ENCODE peak calls at places on chromosomes 1 and 21, in six cellular contexts. One of them, this sample, is unnamed. For H3K4me1, the result is how much of the 10 kb centered on the place peaks cover.

GRCh38 chr1:32536764-32537163 is 2.5 kb upstream of the ZBTB8A start:
- DNase-seq in fibroblast of lung: no peak
- DNase-seq in Panc1: no peak
- DNase-seq in hepatocyte: no peak
- DNase-seq in IMR-90: no peak
- DNase-seq in prostate gland: no peak
- DNase-seq in this sample: no peak

GRCh38 chr1:111747282-111747734 is 8.1 kb upstream of the INKA2 start:
- DNase-seq in fibroblast of lung: peak
- DNase-seq in Panc1: no peak
- DNase-seq in hepatocyte: peak
- DNase-seq in IMR-90: peak
- DNase-seq in prostate gland: peak
- DNase-seq in this sample: peak

GRCh38 chr21:37564924-37565529 is 198.5 kb downstream of the DYRK1A start:
- DNase-seq in fibroblast of lung: peak
- DNase-seq in Panc1: no peak
- DNase-seq in hepatocyte: peak
- DNase-seq in IMR-90: peak
- DNase-seq in prostate gland: no peak
- DNase-seq in this sample: peak

GRCh38 chr1:204714861-204715511 is 29.4 kb upstream of the LRRN2 start:
- DNase-seq in fibroblast of lung: no peak
- DNase-seq in Panc1: no peak
- DNase-seq in hepatocyte: no peak
- DNase-seq in IMR-90: no peak
- DNase-seq in prostate gland: no peak
- DNase-seq in this sample: peak

GRCh38 chr1:152654110-152654509 is 9.1 kb upstream of the LCE2D start:
- DNase-seq in fibroblast of lung: peak
- DNase-seq in Panc1: peak
- DNase-seq in hepatocyte: no peak
- DNase-seq in IMR-90: peak
- DNase-seq in prostate gland: no peak
- DNase-seq in this sample: peak

GRCh38 chr1:165114022-165114888 is 242.3 kb downstream of the LMX1A start:
- DNase-seq in fibroblast of lung: peak
- DNase-seq in Panc1: peak
- DNase-seq in hepatocyte: peak
- DNase-seq in IMR-90: peak
- DNase-seq in prostate gland: peak
- DNase-seq in this sample: peak

GRCh38 chr1:200314085-200314750 is 95.6 kb downstream of the ZNF281 start:
- DNase-seq in fibroblast of lung: peak
- DNase-seq in Panc1: no peak
- DNase-seq in hepatocyte: no peak
- DNase-seq in IMR-90: peak
- DNase-seq in prostate gland: no peak
- DNase-seq in this sample: no peak

GRCh38 chr1:211135342-211135950 is 1.5 kb upstream of the KCNH1 start:
- DNase-seq in fibroblast of lung: peak
- DNase-seq in Panc1: peak
- DNase-seq in hepatocyte: peak
- DNase-seq in IMR-90: peak
- DNase-seq in prostate gland: no peak
- DNase-seq in this sample: peak

GRCh38 chr1:156394835-156395461 is 25.9 kb downstream of the RHBG start:
- DNase-seq in fibroblast of lung: no peak
- DNase-seq in Panc1: no peak
- DNase-seq in hepatocyte: no peak
- DNase-seq in IMR-90: no peak
- DNase-seq in prostate gland: no peak
- DNase-seq in this sample: no peak

GRCh38 chr1:232705815-232706575 is 76.1 kb upstream of the SIPA1L2 start:
- DNase-seq in fibroblast of lung: no peak
- DNase-seq in Panc1: no peak
- DNase-seq in hepatocyte: no peak
- DNase-seq in IMR-90: no peak
- DNase-seq in prostate gland: no peak
- DNase-seq in this sample: no peak

GRCh38 chr1:155989242-155989991 is 11.1 kb upstream of the ARHGEF2 start:
- DNase-seq in fibroblast of lung: peak
- DNase-seq in Panc1: peak
- DNase-seq in hepatocyte: peak
- DNase-seq in IMR-90: peak
- DNase-seq in prostate gland: peak
- DNase-seq in this sample: peak

GRCh38 chr1:40646385-40646784 is 19.1 kb downstream of the RIMS3 start:
- DNase-seq in fibroblast of lung: no peak
- DNase-seq in Panc1: no peak
- DNase-seq in hepatocyte: no peak
- DNase-seq in IMR-90: peak
- DNase-seq in prostate gland: no peak
- DNase-seq in this sample: no peak

GRCh38 chr1:229225331-229225782 is 45.6 kb upstream of the RAB4A start:
- DNase-seq in fibroblast of lung: no peak
- DNase-seq in Panc1: no peak
- DNase-seq in hepatocyte: peak
- DNase-seq in IMR-90: no peak
- DNase-seq in prostate gland: no peak
- DNase-seq in this sample: no peak

GRCh38 chr1:33561576-33561975 is 89.1 kb downstream of the ZSCAN20 start:
- DNase-seq in fibroblast of lung: no peak
- DNase-seq in Panc1: no peak
- DNase-seq in hepatocyte: no peak
- DNase-seq in IMR-90: no peak
- DNase-seq in prostate gland: no peak
- DNase-seq in this sample: no peak

GRCh38 chr1:154220970-154221814 is 437 bp downstream of the UBAP2L start:
- DNase-seq in fibroblast of lung: peak
- DNase-seq in Panc1: no peak
- DNase-seq in hepatocyte: peak
- DNase-seq in IMR-90: peak
- DNase-seq in prostate gland: peak
- DNase-seq in this sample: peak

GRCh38 chr1:96973605-96974004 is 252.0 kb downstream of the PTBP2 start:
- DNase-seq in fibroblast of lung: peak
- DNase-seq in Panc1: no peak
- DNase-seq in hepatocyte: no peak
- DNase-seq in IMR-90: peak
- DNase-seq in prostate gland: no peak
- DNase-seq in this sample: peak

GRCh38 chr1:152904688-152905440 is 3.5 kb upstream of the IVL start:
- DNase-seq in fibroblast of lung: no peak
- DNase-seq in Panc1: no peak
- DNase-seq in hepatocyte: no peak
- DNase-seq in IMR-90: no peak
- DNase-seq in prostate gland: no peak
- DNase-seq in this sample: no peak

GRCh38 chr1:184075040-184076029 is 23.8 kb downstream of the TSEN15 start:
- DNase-seq in fibroblast of lung: peak
- DNase-seq in Panc1: no peak
- DNase-seq in hepatocyte: peak
- DNase-seq in IMR-90: peak
- DNase-seq in prostate gland: peak
- DNase-seq in this sample: peak

GRCh38 chr21:29177800-29178199 is 47.4 kb downstream of the MAP3K7CL start:
- DNase-seq in fibroblast of lung: no peak
- DNase-seq in Panc1: no peak
- DNase-seq in hepatocyte: no peak
- DNase-seq in IMR-90: no peak
- DNase-seq in prostate gland: no peak
- DNase-seq in this sample: no peak

GRCh38 chr1:159922499-159923202 is 2.7 kb downstream of the TAGLN2 start:
- DNase-seq in fibroblast of lung: peak
- DNase-seq in Panc1: no peak
- DNase-seq in hepatocyte: peak
- DNase-seq in IMR-90: peak
- DNase-seq in prostate gland: no peak
- DNase-seq in this sample: peak

GRCh38 chr1:161313554-161314200 is 504 bp upstream of the SDHC start:
- DNase-seq in fibroblast of lung: no peak
- DNase-seq in Panc1: no peak
- DNase-seq in hepatocyte: no peak
- DNase-seq in IMR-90: no peak
- DNase-seq in prostate gland: no peak
- DNase-seq in this sample: peak

GRCh38 chr1:29801003-29801402 is 564.7 kb downstream of the PTPRU start:
- DNase-seq in fibroblast of lung: no peak
- DNase-seq in Panc1: no peak
- DNase-seq in hepatocyte: no peak
- DNase-seq in IMR-90: no peak
- DNase-seq in prostate gland: no peak
- DNase-seq in this sample: no peak

GRCh38 chr1:24111264-24111997 is 504 bp downstream of the MYOM3 start:
- DNase-seq in fibroblast of lung: no peak
- DNase-seq in Panc1: no peak
- DNase-seq in hepatocyte: no peak
- DNase-seq in IMR-90: no peak
- DNase-seq in prostate gland: peak
- DNase-seq in this sample: no peak

GRCh38 chr1:227343727-227344551 is 25.6 kb upstream of the CDC42BPA start:
- DNase-seq in fibroblast of lung: peak
- DNase-seq in Panc1: no peak
- DNase-seq in hepatocyte: peak
- DNase-seq in IMR-90: peak
- DNase-seq in prostate gland: no peak
- DNase-seq in this sample: peak

GRCh38 chr1:24580756-24581155 is 24.9 kb downstream of the NCMAP start:
- DNase-seq in fibroblast of lung: no peak
- DNase-seq in Panc1: no peak
- DNase-seq in hepatocyte: no peak
- DNase-seq in IMR-90: no peak
- DNase-seq in prostate gland: no peak
- DNase-seq in this sample: no peak

GRCh38 chr1:6168947-6169586 is 11.1 kb downstream of the CHD5 start:
- DNase-seq in fibroblast of lung: no peak
- DNase-seq in Panc1: no peak
- DNase-seq in hepatocyte: no peak
- DNase-seq in IMR-90: no peak
- DNase-seq in prostate gland: no peak
- DNase-seq in this sample: no peak
- H3K27ac ChIP-seq in fibroblast of lung: no peak
- H3K27ac ChIP-seq in Panc1: no peak
- H3K27ac ChIP-seq in hepatocyte: no peak
- H3K27ac ChIP-seq in IMR-90: no peak
- H3K27ac ChIP-seq in prostate gland: no peak
- H3K27ac ChIP-seq in this sample: no peak

DNA sequence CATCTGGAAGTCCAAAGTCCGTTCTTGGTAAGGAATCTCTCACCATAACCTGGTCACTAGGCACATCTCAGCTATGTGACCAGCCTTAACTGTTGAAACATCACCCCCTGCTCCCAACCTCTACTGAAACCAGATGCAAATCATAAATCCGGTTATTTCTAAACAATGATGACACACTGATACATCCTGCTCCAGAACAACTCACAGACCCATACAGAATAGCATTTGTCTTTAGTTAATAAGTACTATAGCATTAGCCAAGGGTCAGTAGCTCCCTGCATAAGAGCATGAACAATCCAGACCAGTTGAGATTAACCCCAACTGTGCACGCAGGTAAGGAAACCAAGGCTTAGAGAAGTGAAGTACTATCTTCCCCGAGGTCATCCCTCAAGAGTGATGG is 38.0 kb upstream of the KCTD3 start:
- DNase-seq in fibroblast of lung: no peak
- DNase-seq in Panc1: no peak
- DNase-seq in hepatocyte: no peak
- DNase-seq in IMR-90: peak
- DNase-seq in prostate gland: no peak
- DNase-seq in this sample: no peak
- H3K4me3 ChIP-seq in fibroblast of lung: no peak
- H3K4me3 ChIP-seq in Panc1: no peak
- H3K4me3 ChIP-seq in hepatocyte: no peak
- H3K4me3 ChIP-seq in IMR-90: no peak
- H3K4me3 ChIP-seq in prostate gland: no peak
- H3K4me3 ChIP-seq in this sample: no peak

DNA sequence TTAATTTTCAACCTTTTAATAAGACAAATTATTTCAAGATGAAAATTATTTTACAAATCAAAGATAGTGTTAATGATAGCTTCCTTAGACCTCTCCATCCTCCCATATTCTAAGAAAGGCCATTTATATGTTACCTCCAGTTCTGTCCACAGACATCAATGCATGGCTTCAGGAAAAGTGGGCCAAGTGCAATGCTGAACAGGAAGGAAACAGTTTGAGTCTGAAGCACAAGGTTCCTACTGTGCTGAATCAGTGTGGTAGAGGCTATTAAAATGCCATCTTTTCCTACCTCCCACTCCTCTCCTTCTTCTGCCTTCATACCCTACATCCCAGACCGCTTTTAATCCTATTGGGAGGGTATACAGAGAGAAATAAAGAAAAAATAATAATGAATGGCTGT is 62.7 kb upstream of the C1orf105 start:
- DNase-seq in fibroblast of lung: no peak
- DNase-seq in Panc1: no peak
- DNase-seq in hepatocyte: no peak
- DNase-seq in IMR-90: no peak
- DNase-seq in prostate gland: no peak
- DNase-seq in this sample: peak
- H3K4me1 ChIP-seq in fibroblast of lung: under half
- H3K4me1 ChIP-seq in Panc1: under half
- H3K4me1 ChIP-seq in hepatocyte: half or more
- H3K4me1 ChIP-seq in IMR-90: under half
- H3K4me1 ChIP-seq in prostate gland: under half
- H3K4me1 ChIP-seq in this sample: half or more

GRCh38 chr1:59066231-59066630 is 230.7 kb upstream of the FGGY start:
- DNase-seq in fibroblast of lung: no peak
- DNase-seq in Panc1: no peak
- DNase-seq in hepatocyte: no peak
- DNase-seq in IMR-90: no peak
- DNase-seq in prostate gland: no peak
- DNase-seq in this sample: no peak

GRCh38 chr1:59061876-59062275 is 235.0 kb upstream of the FGGY start:
- DNase-seq in fibroblast of lung: peak
- DNase-seq in Panc1: no peak
- DNase-seq in hepatocyte: peak
- DNase-seq in IMR-90: peak
- DNase-seq in prostate gland: peak
- DNase-seq in this sample: peak

GRCh38 chr1:59062743-59063142 is 234.2 kb upstream of the FGGY start:
- DNase-seq in fibroblast of lung: peak
- DNase-seq in Panc1: no peak
- DNase-seq in hepatocyte: peak
- DNase-seq in IMR-90: peak
- DNase-seq in prostate gland: no peak
- DNase-seq in this sample: peak

GRCh38 chr1:59064592-59064991 is 232.3 kb upstream of the FGGY start:
- DNase-seq in fibroblast of lung: no peak
- DNase-seq in Panc1: no peak
- DNase-seq in hepatocyte: no peak
- DNase-seq in IMR-90: no peak
- DNase-seq in prostate gland: no peak
- DNase-seq in this sample: no peak

DNA sequence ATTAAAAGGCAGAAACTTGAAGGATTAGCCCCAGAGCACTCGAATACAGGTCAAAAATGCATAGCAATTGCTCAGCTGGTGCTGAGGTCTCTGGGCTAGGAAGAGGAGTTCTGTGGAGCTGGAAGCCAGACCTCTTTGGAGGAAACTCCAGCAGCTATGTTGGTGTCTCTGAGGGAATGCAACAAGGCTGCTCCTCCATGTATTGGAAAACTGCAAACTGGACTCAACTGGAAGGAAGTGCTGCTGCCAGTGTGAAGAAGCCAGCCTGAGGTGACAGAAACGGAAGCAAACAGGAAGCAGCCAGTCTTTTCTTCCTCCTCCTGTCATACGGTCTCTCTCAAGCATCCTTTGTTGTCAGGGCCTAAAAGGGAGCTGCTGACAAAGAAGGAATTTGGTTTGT is 233.4 kb upstream of the FGGY start:
- DNase-seq in fibroblast of lung: no peak
- DNase-seq in Panc1: no peak
- DNase-seq in hepatocyte: no peak
- DNase-seq in IMR-90: no peak
- DNase-seq in prostate gland: no peak
- DNase-seq in this sample: no peak
- H3K27ac ChIP-seq in fibroblast of lung: no peak
- H3K27ac ChIP-seq in Panc1: no peak
- H3K27ac ChIP-seq in hepatocyte: peak
- H3K27ac ChIP-seq in IMR-90: no peak
- H3K27ac ChIP-seq in prostate gland: no peak
- H3K27ac ChIP-seq in this sample: peak